ENCODE peak calls at places on chromosome 10, in five cellular contexts. E, Z, J, S and A are unnamed samples.

GRCh38 chr10:47024399-47025252 is 113.4 kb downstream of the PTPN20 start:
- DNase-seq in E (peak), Z (peak), J (peak), S (peak), A (peak)

GRCh38 chr10:119305860-119306513 is 98.6 kb downstream of the GRK5 start:
- DNase-seq in E (peak), Z (peak), J (no peak), S (peak), A (peak)

GRCh38 chr10:121683366-121683765 is 85.1 kb upstream of the FGFR2 start:
- DNase-seq in E (no peak), Z (no peak), J (no peak), S (no peak), A (no peak)

GRCh38 chr10:83897626-83898025 is 241.7 kb upstream of the GHITM start:
- DNase-seq in E (no peak), Z (no peak), J (no peak), S (no peak), A (no peak)

GRCh38 chr10:102935510-102935909 is 17.4 kb downstream of the CNNM2 start:
- DNase-seq in E (no peak), Z (no peak), J (peak), S (no peak), A (no peak)

GRCh38 chr10:47282657-47283018 is 17.4 kb upstream of the GDF10 start:
- DNase-seq in E (no peak), Z (no peak), J (no peak), S (no peak), A (no peak)

GRCh38 chr10:103416436-103417147 is 20.2 kb downstream of the PDCD11 start:
- DNase-seq in E (peak), Z (peak), J (no peak), S (peak), A (peak)

GRCh38 chr10:110919349-110919931 is at the start of gene SHOC2:
- DNase-seq in E (peak), Z (no peak), J (peak), S (peak), A (no peak)

GRCh38 chr10:64444578-64444977 is 923.4 kb downstream of the REEP3 start:
- DNase-seq in E (no peak), Z (no peak), J (no peak), S (no peak), A (no peak)

GRCh38 chr10:116706281-116706680 is 36.1 kb downstream of the HSPA12A start:
- DNase-seq in E (no peak), Z (no peak), J (no peak), S (no peak), A (no peak)

GRCh38 chr10:30488319-30488718 is 54.3 kb downstream of the MAP3K8 start:
- DNase-seq in E (no peak), Z (no peak), J (no peak), S (no peak), A (peak)

GRCh38 chr10:9091515-9092093 is 1037.1 kb downstream of the GATA3 start:
- DNase-seq in E (no peak), Z (no peak), J (no peak), S (no peak), A (no peak)

GRCh38 chr10:62769574-62770242 is 34.8 kb upstream of the ADO start:
- DNase-seq in E (no peak), Z (no peak), J (no peak), S (no peak), A (peak)

GRCh38 chr10:521844-522243 is 167.6 kb downstream of the DIP2C start:
- DNase-seq in E (no peak), Z (no peak), J (no peak), S (no peak), A (no peak)

GRCh38 chr10:7545256-7545655 is 121.5 kb downstream of the ITIH5 start:
- DNase-seq in E (no peak), Z (no peak), J (no peak), S (no peak), A (no peak)

GRCh38 chr10:113538131-113538530 is 14.7 kb upstream of the HABP2 start:
- DNase-seq in E (no peak), Z (no peak), J (no peak), S (no peak), A (no peak)

GRCh38 chr10:29408847-29409240 is 120.0 kb downstream of the LYZL1 start:
- DNase-seq in E (no peak), Z (no peak), J (no peak), S (no peak), A (no peak)

GRCh38 chr10:34180749-34181148 is 634.3 kb downstream of the PARD3 start:
- DNase-seq in E (no peak), Z (no peak), J (no peak), S (no peak), A (no peak)